ENCODE peak calls at places on chromosomes 1 and 21, in ten cellular contexts. I, H, L, T, C, Y, U, W, F and K are unnamed samples.

GRCh38 chr1:2526824-2527552 is 592 bp upstream of the PANK4 start:
- DNase-seq in L (peak), F (no peak), C (no peak), H (no peak), W (peak), T (peak), I (peak), Y (no peak), U (no peak), K (peak)

GRCh38 chr1:116455509-116455908 is 82.5 kb downstream of the ATP1A1 start:
- DNase-seq in U (no peak), W (no peak), T (no peak), L (no peak), F (no peak), H (no peak), C (no peak), I (no peak), Y (no peak), K (no peak)

GRCh38 chr1:59967141-59967697 is 40.6 kb upstream of the CYP2J2 start:
- DNase-seq in F (peak), T (no peak), Y (no peak), L (no peak), I (peak), H (peak), C (no peak), U (no peak), W (peak), K (no peak)

GRCh38 chr1:184152502-184152901 is 101.0 kb downstream of the TSEN15 start:
- DNase-seq in W (no peak), F (no peak), Y (peak), H (no peak), U (no peak), C (no peak), I (no peak), T (no peak), L (no peak), K (peak)

GRCh38 chr1:25731626-25732370 is 68.2 kb upstream of the SELENON start:
- DNase-seq in Y (no peak), U (no peak), F (no peak), L (no peak), W (no peak), T (no peak), I (no peak), H (no peak), C (no peak), K (no peak)

GRCh38 chr21:14875704-14876364 is 189.0 kb downstream of the NRIP1 start:
- DNase-seq in W (no peak), C (no peak), H (no peak), Y (no peak), T (no peak), U (no peak), I (no peak), L (no peak), F (no peak), K (no peak)

GRCh38 chr1:39063191-39063590 is 37.0 kb downstream of the NDUFS5 start:
- DNase-seq in U (no peak), W (no peak), H (no peak), L (no peak), C (no peak), I (no peak), F (no peak), Y (no peak), T (no peak), K (no peak)

GRCh38 chr1:227449051-227449450 is 114.3 kb upstream of the ZNF678 start:
- DNase-seq in F (peak), C (no peak), T (no peak), W (no peak), U (no peak), H (peak), Y (peak), I (no peak), L (peak), K (peak)

GRCh38 chr1:220594356-220594755 is 66.4 kb downstream of the MARK1 start:
- DNase-seq in Y (no peak), U (no peak), W (no peak), H (no peak), C (no peak), I (no peak), L (no peak), T (no peak), F (no peak), K (no peak)

GRCh38 chr1:41503507-41504125 is 19.1 kb upstream of the EDN2 start:
- DNase-seq in T (no peak), Y (no peak), U (no peak), C (no peak), I (no peak), L (no peak), F (no peak), H (no peak), W (no peak), K (no peak)

GRCh38 chr21:41491412-41491811 is 16.5 kb downstream of the TMPRSS2 start:
- DNase-seq in T (no peak), F (no peak), U (no peak), H (no peak), I (no peak), C (no peak), L (no peak), Y (no peak), W (no peak), K (no peak)

GRCh38 chr1:180269848-180270766 is 40.0 kb downstream of the LHX4 start:
- DNase-seq in H (no peak), L (no peak), W (no peak), I (no peak), C (peak), F (no peak), T (no peak), U (no peak), Y (peak), K (no peak)

GRCh38 chr1:19597463-19598309 is 46.4 kb upstream of the NBL1 start:
- DNase-seq in H (no peak), U (peak), T (no peak), C (no peak), Y (peak), F (peak), W (no peak), I (peak), L (peak), K (peak)

GRCh38 chr21:33380483-33380998 is 22.7 kb upstream of the IFNGR2 start:
- DNase-seq in F (peak), T (no peak), H (peak), U (peak), L (peak), Y (peak), W (peak), I (no peak), C (peak), K (peak)

GRCh38 chr1:151006331-151007052 is at the start of gene MINDY1:
- DNase-seq in C (peak), H (peak), Y (peak), L (peak), U (no peak), F (peak), T (peak), I (peak), W (peak), K (peak)

GRCh38 chr21:14836950-14837349 is 227.8 kb downstream of the NRIP1 start:
- DNase-seq in Y (no peak), U (no peak), T (no peak), I (no peak), F (no peak), W (peak), L (no peak), C (no peak), H (no peak), K (peak)

GRCh38 chr1:197775282-197776262 is at the start of gene DENND1B:
- DNase-seq in T (no peak), U (peak), Y (peak), I (peak), H (peak), C (peak), L (peak), W (no peak), F (peak), K (peak)

GRCh38 chr1:211553549-211553948 is 25.4 kb downstream of the SLC30A1 start:
- DNase-seq in I (no peak), W (no peak), Y (no peak), C (no peak), F (no peak), T (no peak), U (no peak), L (no peak), H (no peak), K (no peak)